ENCODE peak calls at places on chromosomes 11 and 22, in ten cellular contexts. One of them, this sample, is unnamed.

GRCh38 chr11:2531987-2532703 is 87.3 kb downstream of the KCNQ1 start:
- DNase-seq in T-helper 1 cell: peak
- DNase-seq in effector memory CD8-positive, alpha-beta T cell: no peak
- DNase-seq in stimulated activated CD8-positive, alpha-beta memory T cell treated with anti-CD3 and anti-CD28 coated beads, Interleukin-15, amount 100 ng/mL, for 48 hours: no peak
- DNase-seq in EH: no peak
- DNase-seq in C1 segment of cervical spinal cord: no peak
- DNase-seq in stimulated activated naive CD8-positive, alpha-beta T cell treated with anti-CD3 and anti-CD28 coated beads, Interleukin-15, amount 100 ng/mL, for 72 hours: no peak
- DNase-seq in NCI-H345: no peak
- DNase-seq in activated naive CD4-positive, alpha-beta T cell: no peak
- DNase-seq in transverse colon: peak
- DNase-seq in this sample: no peak

GRCh38 chr22:29334696-29335344 is 19.3 kb upstream of the RASL10A start:
- DNase-seq in T-helper 1 cell: no peak
- DNase-seq in effector memory CD8-positive, alpha-beta T cell: no peak
- DNase-seq in stimulated activated CD8-positive, alpha-beta memory T cell treated with anti-CD3 and anti-CD28 coated beads, Interleukin-15, amount 100 ng/mL, for 48 hours: no peak
- DNase-seq in EH: no peak
- DNase-seq in C1 segment of cervical spinal cord: no peak
- DNase-seq in stimulated activated naive CD8-positive, alpha-beta T cell treated with anti-CD3 and anti-CD28 coated beads, Interleukin-15, amount 100 ng/mL, for 72 hours: no peak
- DNase-seq in NCI-H345: no peak
- DNase-seq in activated naive CD4-positive, alpha-beta T cell: no peak
- DNase-seq in transverse colon: no peak
- DNase-seq in this sample: no peak

GRCh38 chr11:104556606-104557301 is 341.5 kb downstream of the CASP12 start:
- DNase-seq in T-helper 1 cell: no peak
- DNase-seq in effector memory CD8-positive, alpha-beta T cell: no peak
- DNase-seq in stimulated activated CD8-positive, alpha-beta memory T cell treated with anti-CD3 and anti-CD28 coated beads, Interleukin-15, amount 100 ng/mL, for 48 hours: no peak
- DNase-seq in EH: no peak
- DNase-seq in C1 segment of cervical spinal cord: no peak
- DNase-seq in stimulated activated naive CD8-positive, alpha-beta T cell treated with anti-CD3 and anti-CD28 coated beads, Interleukin-15, amount 100 ng/mL, for 72 hours: no peak
- DNase-seq in NCI-H345: no peak
- DNase-seq in activated naive CD4-positive, alpha-beta T cell: no peak
- DNase-seq in transverse colon: no peak
- DNase-seq in this sample: no peak

GRCh38 chr11:74443071-74443864 is 24.1 kb downstream of the KCNE3 start:
- DNase-seq in T-helper 1 cell: no peak
- DNase-seq in effector memory CD8-positive, alpha-beta T cell: no peak
- DNase-seq in stimulated activated CD8-positive, alpha-beta memory T cell treated with anti-CD3 and anti-CD28 coated beads, Interleukin-15, amount 100 ng/mL, for 48 hours: no peak
- DNase-seq in EH: no peak
- DNase-seq in C1 segment of cervical spinal cord: no peak
- DNase-seq in stimulated activated naive CD8-positive, alpha-beta T cell treated with anti-CD3 and anti-CD28 coated beads, Interleukin-15, amount 100 ng/mL, for 72 hours: no peak
- DNase-seq in NCI-H345: peak
- DNase-seq in activated naive CD4-positive, alpha-beta T cell: no peak
- DNase-seq in transverse colon: peak
- DNase-seq in this sample: no peak

GRCh38 chr22:46442217-46442853 is 95.1 kb downstream of the CELSR1 start:
- DNase-seq in T-helper 1 cell: no peak
- DNase-seq in effector memory CD8-positive, alpha-beta T cell: no peak
- DNase-seq in stimulated activated CD8-positive, alpha-beta memory T cell treated with anti-CD3 and anti-CD28 coated beads, Interleukin-15, amount 100 ng/mL, for 48 hours: no peak
- DNase-seq in EH: no peak
- DNase-seq in C1 segment of cervical spinal cord: no peak
- DNase-seq in stimulated activated naive CD8-positive, alpha-beta T cell treated with anti-CD3 and anti-CD28 coated beads, Interleukin-15, amount 100 ng/mL, for 72 hours: no peak
- DNase-seq in NCI-H345: no peak
- DNase-seq in activated naive CD4-positive, alpha-beta T cell: no peak
- DNase-seq in transverse colon: no peak
- DNase-seq in this sample: no peak

GRCh38 chr22:44328762-44329161 is 16.0 kb upstream of the SHISAL1 start:
- DNase-seq in T-helper 1 cell: no peak
- DNase-seq in effector memory CD8-positive, alpha-beta T cell: no peak
- DNase-seq in stimulated activated CD8-positive, alpha-beta memory T cell treated with anti-CD3 and anti-CD28 coated beads, Interleukin-15, amount 100 ng/mL, for 48 hours: no peak
- DNase-seq in EH: no peak
- DNase-seq in C1 segment of cervical spinal cord: no peak
- DNase-seq in stimulated activated naive CD8-positive, alpha-beta T cell treated with anti-CD3 and anti-CD28 coated beads, Interleukin-15, amount 100 ng/mL, for 72 hours: no peak
- DNase-seq in NCI-H345: no peak
- DNase-seq in activated naive CD4-positive, alpha-beta T cell: no peak
- DNase-seq in transverse colon: no peak
- DNase-seq in this sample: no peak

GRCh38 chr22:46519377-46519776 is 18.0 kb downstream of the CELSR1 start:
- DNase-seq in T-helper 1 cell: no peak
- DNase-seq in effector memory CD8-positive, alpha-beta T cell: no peak
- DNase-seq in stimulated activated CD8-positive, alpha-beta memory T cell treated with anti-CD3 and anti-CD28 coated beads, Interleukin-15, amount 100 ng/mL, for 48 hours: no peak
- DNase-seq in EH: no peak
- DNase-seq in C1 segment of cervical spinal cord: no peak
- DNase-seq in stimulated activated naive CD8-positive, alpha-beta T cell treated with anti-CD3 and anti-CD28 coated beads, Interleukin-15, amount 100 ng/mL, for 72 hours: no peak
- DNase-seq in NCI-H345: no peak
- DNase-seq in activated naive CD4-positive, alpha-beta T cell: no peak
- DNase-seq in transverse colon: no peak
- DNase-seq in this sample: no peak

GRCh38 chr11:134504146-134504905 is 92.3 kb upstream of the B3GAT1 start:
- DNase-seq in T-helper 1 cell: no peak
- DNase-seq in effector memory CD8-positive, alpha-beta T cell: no peak
- DNase-seq in stimulated activated CD8-positive, alpha-beta memory T cell treated with anti-CD3 and anti-CD28 coated beads, Interleukin-15, amount 100 ng/mL, for 48 hours: no peak
- DNase-seq in EH: no peak
- DNase-seq in C1 segment of cervical spinal cord: no peak
- DNase-seq in stimulated activated naive CD8-positive, alpha-beta T cell treated with anti-CD3 and anti-CD28 coated beads, Interleukin-15, amount 100 ng/mL, for 72 hours: no peak
- DNase-seq in NCI-H345: no peak
- DNase-seq in activated naive CD4-positive, alpha-beta T cell: no peak
- DNase-seq in transverse colon: no peak
- DNase-seq in this sample: no peak

GRCh38 chr22:38823637-38824036 is 20.2 kb downstream of the NPTXR start:
- DNase-seq in T-helper 1 cell: no peak
- DNase-seq in effector memory CD8-positive, alpha-beta T cell: no peak
- DNase-seq in stimulated activated CD8-positive, alpha-beta memory T cell treated with anti-CD3 and anti-CD28 coated beads, Interleukin-15, amount 100 ng/mL, for 48 hours: no peak
- DNase-seq in EH: no peak
- DNase-seq in C1 segment of cervical spinal cord: no peak
- DNase-seq in stimulated activated naive CD8-positive, alpha-beta T cell treated with anti-CD3 and anti-CD28 coated beads, Interleukin-15, amount 100 ng/mL, for 72 hours: no peak
- DNase-seq in NCI-H345: no peak
- DNase-seq in activated naive CD4-positive, alpha-beta T cell: no peak
- DNase-seq in transverse colon: no peak
- DNase-seq in this sample: no peak

GRCh38 chr11:91860661-91861060 is 364.0 kb upstream of the FAT3 start:
- DNase-seq in T-helper 1 cell: no peak
- DNase-seq in effector memory CD8-positive, alpha-beta T cell: no peak
- DNase-seq in stimulated activated CD8-positive, alpha-beta memory T cell treated with anti-CD3 and anti-CD28 coated beads, Interleukin-15, amount 100 ng/mL, for 48 hours: no peak
- DNase-seq in EH: peak
- DNase-seq in C1 segment of cervical spinal cord: no peak
- DNase-seq in stimulated activated naive CD8-positive, alpha-beta T cell treated with anti-CD3 and anti-CD28 coated beads, Interleukin-15, amount 100 ng/mL, for 72 hours: no peak
- DNase-seq in NCI-H345: no peak
- DNase-seq in activated naive CD4-positive, alpha-beta T cell: no peak
- DNase-seq in transverse colon: no peak
- DNase-seq in this sample: no peak

GRCh38 chr11:14764899-14765527 is 121.4 kb downstream of the PDE3B start:
- DNase-seq in T-helper 1 cell: peak
- DNase-seq in effector memory CD8-positive, alpha-beta T cell: peak
- DNase-seq in stimulated activated CD8-positive, alpha-beta memory T cell treated with anti-CD3 and anti-CD28 coated beads, Interleukin-15, amount 100 ng/mL, for 48 hours: no peak
- DNase-seq in EH: peak
- DNase-seq in C1 segment of cervical spinal cord: no peak
- DNase-seq in stimulated activated naive CD8-positive, alpha-beta T cell treated with anti-CD3 and anti-CD28 coated beads, Interleukin-15, amount 100 ng/mL, for 72 hours: peak
- DNase-seq in NCI-H345: no peak
- DNase-seq in activated naive CD4-positive, alpha-beta T cell: no peak
- DNase-seq in transverse colon: no peak
- DNase-seq in this sample: no peak

GRCh38 chr22:27201741-27202140 is 544.4 kb downstream of the MIAT start:
- DNase-seq in T-helper 1 cell: no peak
- DNase-seq in effector memory CD8-positive, alpha-beta T cell: no peak
- DNase-seq in stimulated activated CD8-positive, alpha-beta memory T cell treated with anti-CD3 and anti-CD28 coated beads, Interleukin-15, amount 100 ng/mL, for 48 hours: no peak
- DNase-seq in EH: no peak
- DNase-seq in C1 segment of cervical spinal cord: no peak
- DNase-seq in stimulated activated naive CD8-positive, alpha-beta T cell treated with anti-CD3 and anti-CD28 coated beads, Interleukin-15, amount 100 ng/mL, for 72 hours: no peak
- DNase-seq in NCI-H345: no peak
- DNase-seq in activated naive CD4-positive, alpha-beta T cell: no peak
- DNase-seq in transverse colon: no peak
- DNase-seq in this sample: no peak

GRCh38 chr11:102421262-102421661 is 31.3 kb downstream of the TMEM123 start:
- DNase-seq in T-helper 1 cell: no peak
- DNase-seq in effector memory CD8-positive, alpha-beta T cell: no peak
- DNase-seq in stimulated activated CD8-positive, alpha-beta memory T cell treated with anti-CD3 and anti-CD28 coated beads, Interleukin-15, amount 100 ng/mL, for 48 hours: no peak
- DNase-seq in EH: no peak
- DNase-seq in C1 segment of cervical spinal cord: no peak
- DNase-seq in stimulated activated naive CD8-positive, alpha-beta T cell treated with anti-CD3 and anti-CD28 coated beads, Interleukin-15, amount 100 ng/mL, for 72 hours: no peak
- DNase-seq in NCI-H345: peak
- DNase-seq in activated naive CD4-positive, alpha-beta T cell: no peak
- DNase-seq in transverse colon: no peak
- DNase-seq in this sample: no peak

GRCh38 chr11:34271727-34272126 is 86.1 kb downstream of the ABTB2 start:
- DNase-seq in T-helper 1 cell: no peak
- DNase-seq in effector memory CD8-positive, alpha-beta T cell: no peak
- DNase-seq in stimulated activated CD8-positive, alpha-beta memory T cell treated with anti-CD3 and anti-CD28 coated beads, Interleukin-15, amount 100 ng/mL, for 48 hours: no peak
- DNase-seq in EH: no peak
- DNase-seq in C1 segment of cervical spinal cord: no peak
- DNase-seq in stimulated activated naive CD8-positive, alpha-beta T cell treated with anti-CD3 and anti-CD28 coated beads, Interleukin-15, amount 100 ng/mL, for 72 hours: no peak
- DNase-seq in NCI-H345: no peak
- DNase-seq in activated naive CD4-positive, alpha-beta T cell: no peak
- DNase-seq in transverse colon: no peak
- DNase-seq in this sample: no peak

GRCh38 chr11:112289588-112290461 is 29.2 kb upstream of the PLET1 start:
- DNase-seq in T-helper 1 cell: peak
- DNase-seq in effector memory CD8-positive, alpha-beta T cell: peak
- DNase-seq in stimulated activated CD8-positive, alpha-beta memory T cell treated with anti-CD3 and anti-CD28 coated beads, Interleukin-15, amount 100 ng/mL, for 48 hours: peak
- DNase-seq in EH: peak
- DNase-seq in C1 segment of cervical spinal cord: peak
- DNase-seq in stimulated activated naive CD8-positive, alpha-beta T cell treated with anti-CD3 and anti-CD28 coated beads, Interleukin-15, amount 100 ng/mL, for 72 hours: peak
- DNase-seq in NCI-H345: peak
- DNase-seq in activated naive CD4-positive, alpha-beta T cell: peak
- DNase-seq in transverse colon: peak
- DNase-seq in this sample: peak

GRCh38 chr22:28977481-28977971 is 84.1 kb downstream of the C22orf31 start:
- DNase-seq in T-helper 1 cell: no peak
- DNase-seq in effector memory CD8-positive, alpha-beta T cell: no peak
- DNase-seq in stimulated activated CD8-positive, alpha-beta memory T cell treated with anti-CD3 and anti-CD28 coated beads, Interleukin-15, amount 100 ng/mL, for 48 hours: no peak
- DNase-seq in EH: peak
- DNase-seq in C1 segment of cervical spinal cord: no peak
- DNase-seq in stimulated activated naive CD8-positive, alpha-beta T cell treated with anti-CD3 and anti-CD28 coated beads, Interleukin-15, amount 100 ng/mL, for 72 hours: no peak
- DNase-seq in NCI-H345: no peak
- DNase-seq in activated naive CD4-positive, alpha-beta T cell: no peak
- DNase-seq in transverse colon: no peak
- DNase-seq in this sample: no peak

GRCh38 chr11:124475265-124475664 is 29.8 kb upstream of the OR8B8 start:
- DNase-seq in T-helper 1 cell: no peak
- DNase-seq in effector memory CD8-positive, alpha-beta T cell: no peak
- DNase-seq in stimulated activated CD8-positive, alpha-beta memory T cell treated with anti-CD3 and anti-CD28 coated beads, Interleukin-15, amount 100 ng/mL, for 48 hours: no peak
- DNase-seq in EH: no peak
- DNase-seq in C1 segment of cervical spinal cord: no peak
- DNase-seq in stimulated activated naive CD8-positive, alpha-beta T cell treated with anti-CD3 and anti-CD28 coated beads, Interleukin-15, amount 100 ng/mL, for 72 hours: no peak
- DNase-seq in NCI-H345: no peak
- DNase-seq in activated naive CD4-positive, alpha-beta T cell: no peak
- DNase-seq in transverse colon: no peak
- DNase-seq in this sample: no peak

GRCh38 chr11:2666828-2667570 is 32.8 kb downstream of the KCNQ1OT1 start:
- DNase-seq in T-helper 1 cell: no peak
- DNase-seq in effector memory CD8-positive, alpha-beta T cell: no peak
- DNase-seq in stimulated activated CD8-positive, alpha-beta memory T cell treated with anti-CD3 and anti-CD28 coated beads, Interleukin-15, amount 100 ng/mL, for 48 hours: no peak
- DNase-seq in EH: no peak
- DNase-seq in C1 segment of cervical spinal cord: no peak
- DNase-seq in stimulated activated naive CD8-positive, alpha-beta T cell treated with anti-CD3 and anti-CD28 coated beads, Interleukin-15, amount 100 ng/mL, for 72 hours: no peak
- DNase-seq in NCI-H345: no peak
- DNase-seq in activated naive CD4-positive, alpha-beta T cell: no peak
- DNase-seq in transverse colon: no peak
- DNase-seq in this sample: no peak

GRCh38 chr22:35587447-35587870 is 29.7 kb downstream of the MB start:
- DNase-seq in T-helper 1 cell: no peak
- DNase-seq in effector memory CD8-positive, alpha-beta T cell: no peak
- DNase-seq in stimulated activated CD8-positive, alpha-beta memory T cell treated with anti-CD3 and anti-CD28 coated beads, Interleukin-15, amount 100 ng/mL, for 48 hours: no peak
- DNase-seq in EH: peak
- DNase-seq in C1 segment of cervical spinal cord: no peak
- DNase-seq in stimulated activated naive CD8-positive, alpha-beta T cell treated with anti-CD3 and anti-CD28 coated beads, Interleukin-15, amount 100 ng/mL, for 72 hours: no peak
- DNase-seq in NCI-H345: no peak
- DNase-seq in activated naive CD4-positive, alpha-beta T cell: no peak
- DNase-seq in transverse colon: peak
- DNase-seq in this sample: no peak

GRCh38 chr11:132357811-132358572 is 987.6 kb downstream of the NTM start:
- DNase-seq in T-helper 1 cell: no peak
- DNase-seq in effector memory CD8-positive, alpha-beta T cell: no peak
- DNase-seq in stimulated activated CD8-positive, alpha-beta memory T cell treated with anti-CD3 and anti-CD28 coated beads, Interleukin-15, amount 100 ng/mL, for 48 hours: no peak
- DNase-seq in EH: no peak
- DNase-seq in C1 segment of cervical spinal cord: no peak
- DNase-seq in stimulated activated naive CD8-positive, alpha-beta T cell treated with anti-CD3 and anti-CD28 coated beads, Interleukin-15, amount 100 ng/mL, for 72 hours: no peak
- DNase-seq in NCI-H345: no peak
- DNase-seq in activated naive CD4-positive, alpha-beta T cell: no peak
- DNase-seq in transverse colon: no peak
- DNase-seq in this sample: no peak

GRCh38 chr22:18093661-18094060 is 15.9 kb downstream of the PEX26 start:
- DNase-seq in T-helper 1 cell: no peak
- DNase-seq in effector memory CD8-positive, alpha-beta T cell: no peak
- DNase-seq in stimulated activated CD8-positive, alpha-beta memory T cell treated with anti-CD3 and anti-CD28 coated beads, Interleukin-15, amount 100 ng/mL, for 48 hours: no peak
- DNase-seq in EH: no peak
- DNase-seq in C1 segment of cervical spinal cord: no peak
- DNase-seq in stimulated activated naive CD8-positive, alpha-beta T cell treated with anti-CD3 and anti-CD28 coated beads, Interleukin-15, amount 100 ng/mL, for 72 hours: no peak
- DNase-seq in NCI-H345: no peak
- DNase-seq in activated naive CD4-positive, alpha-beta T cell: no peak
- DNase-seq in transverse colon: no peak
- DNase-seq in this sample: no peak

This sample was measured in tibial nerve.